ENCODE peak calls at places on chromosomes 4 and X, in five cellular contexts. L, S, V, F and R are unnamed samples.

GRCh38 chr4:176357359-176358082 is 37.8 kb downstream of the SPCS3 start:
- DNase-seq in L (no peak), S (peak; percentile 39), V (no peak), F (no peak), R (peak; percentile 32)

GRCh38 chrX:154758696-154759095 is 4.0 kb upstream of the DKC1 start:
- DNase-seq in L (no peak), S (no peak), V (no peak), F (no peak), R (no peak)

GRCh38 chr4:25970241-25970675 is 56.2 kb downstream of the SMIM20 start:
- DNase-seq in L (no peak), S (no peak), V (peak; percentile 60), F (no peak), R (peak; percentile 10)

GRCh38 chr4:2243682-2244380 is 1.9 kb upstream of the HAUS3 start:
- DNase-seq in L (no peak), S (peak; percentile 18), V (peak; percentile 31), F (no peak), R (peak; percentile 34)

GRCh38 chrX:45788315-45788714 is 587.6 kb upstream of the DIPK2B start:
- DNase-seq in L (no peak), S (no peak), V (no peak), F (no peak), R (no peak)

GRCh38 chr4:135281230-135281629 is 1079.6 kb upstream of the PABPC4L start:
- DNase-seq in L (no peak), S (no peak), V (no peak), F (no peak), R (no peak)

GRCh38 chr4:188992706-188993105 is 853.5 kb downstream of the TRIML1 start:
- DNase-seq in L (no peak), S (peak; percentile 64), V (no peak), F (no peak), R (no peak)

GRCh38 chrX:151397741-151398070 is 700 bp downstream of the VMA21 start:
- DNase-seq in L (no peak), S (no peak), V (no peak), F (no peak), R (no peak)

GRCh38 chr4:68082758-68083157 is 46.9 kb downstream of the TMPRSS11F start:
- DNase-seq in L (no peak), S (no peak), V (no peak), F (no peak), R (no peak)

GRCh38 chr4:125789018-125789417 is 474.3 kb downstream of the FAT4 start:
- DNase-seq in L (no peak), S (peak; percentile 22), V (no peak), F (no peak), R (no peak)

GRCh38 chr4:101938836-101939235 is 148.3 kb downstream of the BANK1 start:
- DNase-seq in L (no peak), S (no peak), V (peak; percentile 12), F (no peak), R (no peak)

GRCh38 chr4:136012250-136012649 is 1520.0 kb downstream of the PCDH18 start:
- DNase-seq in L (no peak), S (no peak), V (no peak), F (no peak), R (peak; percentile 25)

GRCh38 chr4:2397596-2398379 is 20.7 kb downstream of the ZFYVE28 start:
- DNase-seq in L (no peak), S (no peak), V (no peak), F (no peak), R (no peak)

GRCh38 chrX:120269379-120270035 is 18.9 kb downstream of the ZBTB33 start:
- DNase-seq in L (no peak), S (no peak), V (no peak), F (no peak), R (peak; percentile 25)

GRCh38 chr4:81688085-81688484 is 216.4 kb upstream of the RASGEF1B start:
- DNase-seq in L (no peak), S (no peak), V (peak; percentile 50), F (no peak), R (no peak)

GRCh38 chr4:87566276-87566675 is 37.1 kb upstream of the SPARCL1 start:
- DNase-seq in L (no peak), S (no peak), V (no peak), F (no peak), R (no peak)

GRCh38 chr4:133320576-133321170 is 171.6 kb downstream of the PCDH10 start:
- DNase-seq in L (peak; percentile 23), S (peak; percentile 3), V (peak; percentile 66), F (no peak), R (peak; percentile 50)

GRCh38 chr4:121421594-121421993 is 40.8 kb upstream of the QRFPR start:
- DNase-seq in L (peak; percentile 5), S (no peak), V (peak; percentile 35), F (no peak), R (peak; percentile 3)

GRCh38 chr4:52718123-52718522 is 33.1 kb downstream of the ERVMER34-1 start:
- DNase-seq in L (no peak), S (peak; percentile 49), V (peak; percentile 34), F (no peak), R (peak; percentile 61)

GRCh38 chr4:53515076-53515475 is 76.2 kb downstream of the LNX1 start:
- DNase-seq in L (no peak), S (no peak), V (peak; percentile 71), F (no peak), R (no peak)

GRCh38 chrX:144896323-144896722 is 351.0 kb upstream of the SPANXN1 start:
- DNase-seq in L (no peak), S (no peak), V (peak; percentile 4), F (no peak), R (peak; percentile 5)

GRCh38 chrX:66022742-66023725 is 16.8 kb downstream of the VSIG4 start:
- DNase-seq in L (no peak), S (no peak), V (no peak), F (no peak), R (no peak)

DNA sequence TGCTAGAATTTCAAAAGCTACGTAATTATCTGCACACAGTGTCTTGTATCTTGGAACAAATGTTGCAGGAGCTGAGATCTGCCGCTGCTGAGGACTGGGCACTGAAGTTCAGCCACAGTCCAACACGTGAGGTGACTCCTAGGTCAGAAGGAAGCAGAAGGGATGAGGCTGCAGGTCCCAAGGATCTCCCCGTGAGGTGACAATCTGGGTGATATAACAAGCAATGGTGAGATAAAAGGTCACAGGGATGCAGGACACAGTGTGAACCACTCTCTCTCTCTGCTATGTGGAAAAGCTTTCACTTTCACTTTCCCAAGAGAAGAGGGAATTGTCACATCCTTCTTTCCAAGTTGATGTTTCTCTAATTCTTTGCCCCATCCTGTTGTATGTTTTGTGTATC is 1416.0 kb upstream of the TENM3 start:
- DNase-seq in L (no peak), S (peak; percentile 39), V (peak; percentile 16), F (no peak), R (peak; percentile 56)
- H3K4me3 ChIP-seq in L (no peak overlapping the region), S (peak overlapping the region; percentile 36), V (no peak overlapping the region), F (no peak overlapping the region), R (peak overlapping the region; percentile 81)

GRCh38 chr4:94208268-94208667 is 603 bp downstream of the SMARCAD1 start:
- DNase-seq in L (no peak), S (no peak), V (no peak), F (no peak), R (no peak)
- H3K4ac ChIP-seq in L (no peak overlapping the region), S (peak overlapping the region; percentile 99), V (peak overlapping the region; percentile 87), F (no peak overlapping the region), R (peak overlapping the region; percentile 51)

GRCh38 chrX:115690554-115691216 is 129.7 kb downstream of the PLS3 start:
- DNase-seq in L (peak; percentile 70), S (peak; percentile 79), V (peak; percentile 81), F (peak; percentile 54), R (peak; percentile 77)

GRCh38 chrX:115696939-115697338 is 136.0 kb downstream of the PLS3 start:
- DNase-seq in L (no peak), S (no peak), V (no peak), F (no peak), R (no peak)

GRCh38 chrX:115696039-115696438 is 135.1 kb downstream of the PLS3 start:
- DNase-seq in L (no peak), S (no peak), V (no peak), F (no peak), R (no peak)

GRCh38 chrX:115693476-115693875 is 132.5 kb downstream of the PLS3 start:
- DNase-seq in L (no peak), S (no peak), V (no peak), F (no peak), R (no peak)

GRCh38 chrX:115694028-115694427 is 133.1 kb downstream of the PLS3 start:
- DNase-seq in L (no peak), S (no peak), V (no peak), F (no peak), R (no peak)
- H4K91ac ChIP-seq in L (no peak overlapping the region), S (no peak overlapping the region), V (no peak overlapping the region), F (peak overlapping the region; percentile 81), R (no peak overlapping the region)

GRCh38 chr4:168586926-168587325 is 90.1 kb downstream of the PALLD start:
- DNase-seq in L (no peak), S (no peak), V (peak; percentile 33), F (no peak), R (no peak)
- H3K4me3 ChIP-seq in L (no peak overlapping the region), S (no peak overlapping the region), V (no peak overlapping the region), F (no peak overlapping the region), R (peak overlapping the region; percentile 52)

DNA sequence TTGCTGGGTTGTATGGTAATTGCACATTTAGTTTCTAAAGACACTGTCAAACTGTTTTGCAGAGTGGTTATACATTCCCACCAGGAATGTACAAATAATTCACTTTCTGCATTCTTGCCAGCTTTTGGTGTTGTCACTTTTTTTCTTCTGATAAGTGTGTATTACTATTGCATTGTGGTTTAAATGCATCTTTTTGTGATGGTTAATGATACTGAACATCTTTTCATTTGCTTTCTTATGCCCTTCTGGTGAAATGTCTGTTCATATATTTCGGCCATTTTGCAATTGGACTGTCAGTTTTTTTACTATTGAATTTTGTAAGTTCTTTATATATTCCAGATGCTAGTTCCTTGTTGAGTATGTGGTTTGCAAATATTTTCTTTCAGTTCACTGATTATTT is 19.4 kb upstream of the BMP2K start:
- DNase-seq in L (no peak), S (no peak), V (no peak), F (no peak), R (no peak)
- H3K4ac ChIP-seq in L (no peak overlapping the region), S (no peak overlapping the region), V (no peak overlapping the region), F (no peak overlapping the region), R (no peak overlapping the region)